ENCODE peak calls at places on chromosomes 3 and 15, in seven cellular contexts. One of them, this sample, is unnamed.
A peak's percentile ranks its signal among the peaks of the same experiment; 100 is the strongest.

GRCh38 chr3:194129581-194130133 is 6.3 kb upstream of the HES1 start:
- DNase-seq in RWPE1: no peak
- DNase-seq in coronary artery: no peak
- DNase-seq in endothelial cell: no peak
- DNase-seq in dorsolateral prefrontal cortex: no peak
- DNase-seq in kidney tubule cell: no peak
- DNase-seq in tibial nerve: no peak
- DNase-seq in this sample: no peak

GRCh38 chr3:101936419-101937331 is 87.4 kb downstream of the NFKBIZ start:
- DNase-seq in RWPE1: peak; percentile 76
- DNase-seq in coronary artery: no peak
- DNase-seq in endothelial cell: no peak
- DNase-seq in dorsolateral prefrontal cortex: no peak
- DNase-seq in kidney tubule cell: peak; percentile 99
- DNase-seq in tibial nerve: no peak
- DNase-seq in this sample: peak; percentile 11

GRCh38 chr3:45548724-45549123 is 45.8 kb upstream of the LIMD1 start:
- DNase-seq in RWPE1: no peak
- DNase-seq in coronary artery: no peak
- DNase-seq in endothelial cell: no peak
- DNase-seq in dorsolateral prefrontal cortex: no peak
- DNase-seq in kidney tubule cell: no peak
- DNase-seq in tibial nerve: no peak
- DNase-seq in this sample: no peak

GRCh38 chr3:32420138-32420981 is 28.7 kb downstream of the CMTM7 start:
- DNase-seq in RWPE1: peak; percentile 87
- DNase-seq in coronary artery: no peak
- DNase-seq in endothelial cell: no peak
- DNase-seq in dorsolateral prefrontal cortex: no peak
- DNase-seq in kidney tubule cell: peak; percentile 99
- DNase-seq in tibial nerve: no peak
- DNase-seq in this sample: no peak

GRCh38 chr3:13280856-13281656 is 139.1 kb downstream of the NUP210 start:
- DNase-seq in RWPE1: no peak
- DNase-seq in coronary artery: no peak
- DNase-seq in endothelial cell: no peak
- DNase-seq in dorsolateral prefrontal cortex: no peak
- DNase-seq in kidney tubule cell: no peak
- DNase-seq in tibial nerve: no peak
- DNase-seq in this sample: no peak

GRCh38 chr15:60128710-60129109 is 124.6 kb downstream of the FOXB1 start:
- DNase-seq in RWPE1: no peak
- DNase-seq in coronary artery: no peak
- DNase-seq in endothelial cell: no peak
- DNase-seq in dorsolateral prefrontal cortex: no peak
- DNase-seq in kidney tubule cell: no peak
- DNase-seq in tibial nerve: no peak
- DNase-seq in this sample: no peak

GRCh38 chr3:46929324-46929723 is 47.2 kb downstream of the CCDC12 start:
- DNase-seq in RWPE1: no peak
- DNase-seq in coronary artery: no peak
- DNase-seq in endothelial cell: no peak
- DNase-seq in dorsolateral prefrontal cortex: no peak
- DNase-seq in kidney tubule cell: no peak
- DNase-seq in tibial nerve: no peak
- DNase-seq in this sample: no peak

GRCh38 chr3:77887611-77888010 is 847.7 kb downstream of the ROBO2 start:
- DNase-seq in RWPE1: no peak
- DNase-seq in coronary artery: no peak
- DNase-seq in endothelial cell: no peak
- DNase-seq in dorsolateral prefrontal cortex: no peak
- DNase-seq in kidney tubule cell: no peak
- DNase-seq in tibial nerve: no peak
- DNase-seq in this sample: no peak

GRCh38 chr15:78205856-78206255 is 28.5 kb downstream of the ACSBG1 start:
- DNase-seq in RWPE1: no peak
- DNase-seq in coronary artery: no peak
- DNase-seq in endothelial cell: no peak
- DNase-seq in dorsolateral prefrontal cortex: no peak
- DNase-seq in kidney tubule cell: no peak
- DNase-seq in tibial nerve: no peak
- DNase-seq in this sample: no peak

GRCh38 chr3:182327196-182327681 is 466.1 kb upstream of the ATP11B start:
- DNase-seq in RWPE1: no peak
- DNase-seq in coronary artery: no peak
- DNase-seq in endothelial cell: no peak
- DNase-seq in dorsolateral prefrontal cortex: no peak
- DNase-seq in kidney tubule cell: peak; percentile 95
- DNase-seq in tibial nerve: no peak
- DNase-seq in this sample: no peak

GRCh38 chr15:101203029-101203428 is 48.8 kb downstream of the CHSY1 start:
- DNase-seq in RWPE1: no peak
- DNase-seq in coronary artery: no peak
- DNase-seq in endothelial cell: no peak
- DNase-seq in dorsolateral prefrontal cortex: no peak
- DNase-seq in kidney tubule cell: no peak
- DNase-seq in tibial nerve: no peak
- DNase-seq in this sample: no peak

GRCh38 chr15:97502038-97502437 is 458.5 kb upstream of the ARRDC4 start:
- DNase-seq in RWPE1: peak; percentile 62
- DNase-seq in coronary artery: no peak
- DNase-seq in endothelial cell: no peak
- DNase-seq in dorsolateral prefrontal cortex: no peak
- DNase-seq in kidney tubule cell: peak; percentile 60
- DNase-seq in tibial nerve: no peak
- DNase-seq in this sample: no peak

GRCh38 chr3:115071611-115072010 is 75.5 kb downstream of the ZBTB20 start:
- DNase-seq in RWPE1: no peak
- DNase-seq in coronary artery: no peak
- DNase-seq in endothelial cell: no peak
- DNase-seq in dorsolateral prefrontal cortex: peak; percentile 47
- DNase-seq in kidney tubule cell: peak; percentile 67
- DNase-seq in tibial nerve: no peak
- DNase-seq in this sample: peak; percentile 24

GRCh38 chr15:22811640-22812039 is 25.2 kb downstream of the NIPA1 start:
- DNase-seq in RWPE1: no peak
- DNase-seq in coronary artery: no peak
- DNase-seq in endothelial cell: peak; percentile 46
- DNase-seq in dorsolateral prefrontal cortex: peak; percentile 66
- DNase-seq in kidney tubule cell: peak; percentile 29
- DNase-seq in tibial nerve: no peak
- DNase-seq in this sample: no peak

GRCh38 chr3:138078096-138078495 is 37.3 kb downstream of the DZIP1L start:
- DNase-seq in RWPE1: peak; percentile 48
- DNase-seq in coronary artery: no peak
- DNase-seq in endothelial cell: no peak
- DNase-seq in dorsolateral prefrontal cortex: no peak
- DNase-seq in kidney tubule cell: peak; percentile 92
- DNase-seq in tibial nerve: no peak
- DNase-seq in this sample: no peak

GRCh38 chr3:9700536-9700935 is 3.1 kb upstream of the CPNE9 start:
- DNase-seq in RWPE1: no peak
- DNase-seq in coronary artery: no peak
- DNase-seq in endothelial cell: no peak
- DNase-seq in dorsolateral prefrontal cortex: no peak
- DNase-seq in kidney tubule cell: peak; percentile 15
- DNase-seq in tibial nerve: no peak
- DNase-seq in this sample: no peak

GRCh38 chr15:34721802-34722795 is 32.7 kb downstream of the GJD2 start:
- DNase-seq in RWPE1: peak; percentile 77
- DNase-seq in coronary artery: peak; percentile 81
- DNase-seq in endothelial cell: peak; percentile 22
- DNase-seq in dorsolateral prefrontal cortex: peak; percentile 77
- DNase-seq in kidney tubule cell: peak; percentile 14
- DNase-seq in tibial nerve: peak; percentile 28
- DNase-seq in this sample: no peak

GRCh38 chr15:45399381-45400212 is 21.3 kb upstream of the GATM start:
- DNase-seq in RWPE1: peak; percentile 52
- DNase-seq in coronary artery: no peak
- DNase-seq in endothelial cell: no peak
- DNase-seq in dorsolateral prefrontal cortex: no peak
- DNase-seq in kidney tubule cell: peak; percentile 63
- DNase-seq in tibial nerve: no peak
- DNase-seq in this sample: no peak

GRCh38 chr3:99532246-99532645 is 106.1 kb upstream of the COL8A1 start:
- DNase-seq in RWPE1: no peak
- DNase-seq in coronary artery: no peak
- DNase-seq in endothelial cell: peak; percentile 64
- DNase-seq in dorsolateral prefrontal cortex: no peak
- DNase-seq in kidney tubule cell: peak; percentile 72
- DNase-seq in tibial nerve: no peak
- DNase-seq in this sample: peak; percentile 2

GRCh38 chr3:134543113-134543512 is 57.3 kb downstream of the CEP63 start:
- DNase-seq in RWPE1: no peak
- DNase-seq in coronary artery: no peak
- DNase-seq in endothelial cell: no peak
- DNase-seq in dorsolateral prefrontal cortex: no peak
- DNase-seq in kidney tubule cell: no peak
- DNase-seq in tibial nerve: no peak
- DNase-seq in this sample: no peak

GRCh38 chr3:85159376-85159775 is 200.6 kb downstream of the CADM2 start:
- DNase-seq in RWPE1: no peak
- DNase-seq in coronary artery: no peak
- DNase-seq in endothelial cell: no peak
- DNase-seq in dorsolateral prefrontal cortex: no peak
- DNase-seq in kidney tubule cell: no peak
- DNase-seq in tibial nerve: no peak
- DNase-seq in this sample: no peak

GRCh38 chr3:60742606-60743145 is 508.6 kb downstream of the FHIT start:
- DNase-seq in RWPE1: no peak
- DNase-seq in coronary artery: no peak
- DNase-seq in endothelial cell: peak; percentile 50
- DNase-seq in dorsolateral prefrontal cortex: no peak
- DNase-seq in kidney tubule cell: peak; percentile 68
- DNase-seq in tibial nerve: no peak
- DNase-seq in this sample: no peak

GRCh38 chr15:77634266-77634962 is 1.7 kb upstream of the LINGO1 start:
- DNase-seq in RWPE1: no peak
- DNase-seq in coronary artery: no peak
- DNase-seq in endothelial cell: peak; percentile 88
- DNase-seq in dorsolateral prefrontal cortex: peak; percentile 76
- DNase-seq in kidney tubule cell: peak; percentile 68
- DNase-seq in tibial nerve: no peak
- DNase-seq in this sample: no peak

GRCh38 chr3:30198162-30198561 is 408.2 kb upstream of the TGFBR2 start:
- DNase-seq in RWPE1: no peak
- DNase-seq in coronary artery: no peak
- DNase-seq in endothelial cell: no peak
- DNase-seq in dorsolateral prefrontal cortex: no peak
- DNase-seq in kidney tubule cell: no peak
- DNase-seq in tibial nerve: no peak
- DNase-seq in this sample: no peak

GRCh38 chr15:93664180-93664951 is 567.0 kb upstream of the MCTP2 start:
- DNase-seq in RWPE1: no peak
- DNase-seq in coronary artery: no peak
- DNase-seq in endothelial cell: no peak
- DNase-seq in dorsolateral prefrontal cortex: no peak
- DNase-seq in kidney tubule cell: no peak
- DNase-seq in tibial nerve: no peak
- DNase-seq in this sample: no peak

GRCh38 chr3:126370606-126371005 is 13.4 kb upstream of the KLF15 start:
- DNase-seq in RWPE1: no peak
- DNase-seq in coronary artery: no peak
- DNase-seq in endothelial cell: no peak
- DNase-seq in dorsolateral prefrontal cortex: peak; percentile 19
- DNase-seq in kidney tubule cell: no peak
- DNase-seq in tibial nerve: no peak
- DNase-seq in this sample: no peak

GRCh38 chr3:189144645-189145044 is 27.1 kb upstream of the TPRG1 start:
- DNase-seq in RWPE1: peak; percentile 30
- DNase-seq in coronary artery: no peak
- DNase-seq in endothelial cell: no peak
- DNase-seq in dorsolateral prefrontal cortex: no peak
- DNase-seq in kidney tubule cell: peak; percentile 54
- DNase-seq in tibial nerve: no peak
- DNase-seq in this sample: no peak

GRCh38 chr3:187186801-187187421 is 10.4 kb upstream of the RTP1 start:
- DNase-seq in RWPE1: peak; percentile 71
- DNase-seq in coronary artery: peak; percentile 85
- DNase-seq in endothelial cell: no peak
- DNase-seq in dorsolateral prefrontal cortex: no peak
- DNase-seq in kidney tubule cell: peak; percentile 73
- DNase-seq in tibial nerve: no peak
- DNase-seq in this sample: no peak

GRCh38 chr3:193301441-193301840 is 60.4 kb downstream of the PLAAT1 start:
- DNase-seq in RWPE1: peak; percentile 67
- DNase-seq in coronary artery: no peak
- DNase-seq in endothelial cell: no peak
- DNase-seq in dorsolateral prefrontal cortex: no peak
- DNase-seq in kidney tubule cell: peak; percentile 76
- DNase-seq in tibial nerve: no peak
- DNase-seq in this sample: no peak

GRCh38 chr3:159586587-159587202 is 401.9 kb upstream of the IL12A start:
- DNase-seq in RWPE1: peak; percentile 30
- DNase-seq in coronary artery: no peak
- DNase-seq in endothelial cell: peak; percentile 64
- DNase-seq in dorsolateral prefrontal cortex: no peak
- DNase-seq in kidney tubule cell: peak; percentile 57
- DNase-seq in tibial nerve: no peak
- DNase-seq in this sample: no peak

GRCh38 chr15:84982301-84982920 is 755 bp downstream of the PDE8A start:
- DNase-seq in RWPE1: no peak
- DNase-seq in coronary artery: no peak
- DNase-seq in endothelial cell: peak; percentile 41
- DNase-seq in dorsolateral prefrontal cortex: peak; percentile 53
- DNase-seq in kidney tubule cell: peak; percentile 48
- DNase-seq in tibial nerve: no peak
- DNase-seq in this sample: no peak

This sample was measured in GOT3.